ENCODE peak calls at places on chromosomes 16 and 17, in nine cellular contexts. One of them, this sample, is unnamed. For H3K4me1, the result is how much of the 10 kb centered on the place peaks cover.

GRCh38 chr17:10879110-10879509 is 41.2 kb upstream of the PIRT start:
- DNase-seq in A549: peak
- DNase-seq in upper lobe of right lung: no peak
- DNase-seq in lower lobe of right lung: no peak
- DNase-seq in left ventricle myocardium inferior: peak
- DNase-seq in body of pancreas: peak
- DNase-seq in psoas muscle: peak
- DNase-seq in breast epithelium: no peak
- DNase-seq in H1: peak
- DNase-seq in this sample: peak

GRCh38 chr16:49931931-49932330 is 76.0 kb upstream of the ZNF423 start:
- DNase-seq in A549: no peak
- DNase-seq in upper lobe of right lung: peak
- DNase-seq in lower lobe of right lung: no peak
- DNase-seq in left ventricle myocardium inferior: no peak
- DNase-seq in body of pancreas: no peak
- DNase-seq in psoas muscle: no peak
- DNase-seq in breast epithelium: no peak
- DNase-seq in H1: no peak
- DNase-seq in this sample: no peak

GRCh38 chr17:9612016-9612415 is 33.3 kb upstream of the USP43 start:
- DNase-seq in A549: no peak
- DNase-seq in upper lobe of right lung: no peak
- DNase-seq in lower lobe of right lung: no peak
- DNase-seq in left ventricle myocardium inferior: no peak
- DNase-seq in body of pancreas: no peak
- DNase-seq in psoas muscle: no peak
- DNase-seq in breast epithelium: no peak
- DNase-seq in H1: no peak
- DNase-seq in this sample: no peak

GRCh38 chr16:89184685-89185061 is 13.1 kb downstream of the CDH15 start:
- DNase-seq in A549: no peak
- DNase-seq in upper lobe of right lung: no peak
- DNase-seq in lower lobe of right lung: no peak
- DNase-seq in left ventricle myocardium inferior: no peak
- DNase-seq in body of pancreas: no peak
- DNase-seq in psoas muscle: no peak
- DNase-seq in breast epithelium: no peak
- DNase-seq in H1: peak
- DNase-seq in this sample: no peak

GRCh38 chr17:39763046-39763800 is 25.5 kb downstream of the GRB7 start:
- DNase-seq in A549: no peak
- DNase-seq in upper lobe of right lung: no peak
- DNase-seq in lower lobe of right lung: no peak
- DNase-seq in left ventricle myocardium inferior: no peak
- DNase-seq in body of pancreas: no peak
- DNase-seq in psoas muscle: no peak
- DNase-seq in breast epithelium: no peak
- DNase-seq in H1: no peak
- DNase-seq in this sample: no peak

GRCh38 chr16:89261691-89262563 is 44.4 kb downstream of the ZNF778 start:
- DNase-seq in A549: no peak
- DNase-seq in upper lobe of right lung: no peak
- DNase-seq in lower lobe of right lung: no peak
- DNase-seq in left ventricle myocardium inferior: no peak
- DNase-seq in body of pancreas: no peak
- DNase-seq in psoas muscle: no peak
- DNase-seq in breast epithelium: no peak
- DNase-seq in H1: no peak
- DNase-seq in this sample: no peak

GRCh38 chr16:77437859-77438258 is 3.0 kb upstream of the ADAMTS18 start:
- DNase-seq in A549: peak
- DNase-seq in upper lobe of right lung: no peak
- DNase-seq in lower lobe of right lung: no peak
- DNase-seq in left ventricle myocardium inferior: no peak
- DNase-seq in body of pancreas: no peak
- DNase-seq in psoas muscle: no peak
- DNase-seq in breast epithelium: no peak
- DNase-seq in H1: no peak
- DNase-seq in this sample: no peak

GRCh38 chr17:3636154-3636907 is at the start of the genes CTNS and SHPK:
- DNase-seq in A549: peak
- DNase-seq in upper lobe of right lung: peak
- DNase-seq in lower lobe of right lung: peak
- DNase-seq in left ventricle myocardium inferior: peak
- DNase-seq in body of pancreas: peak
- DNase-seq in psoas muscle: peak
- DNase-seq in breast epithelium: peak
- DNase-seq in H1: peak
- DNase-seq in this sample: peak

GRCh38 chr17:50620237-50620636 is 14.4 kb upstream of the ABCC3 start:
- DNase-seq in A549: no peak
- DNase-seq in upper lobe of right lung: no peak
- DNase-seq in lower lobe of right lung: no peak
- DNase-seq in left ventricle myocardium inferior: no peak
- DNase-seq in body of pancreas: no peak
- DNase-seq in psoas muscle: no peak
- DNase-seq in breast epithelium: no peak
- DNase-seq in H1: no peak
- DNase-seq in this sample: no peak

GRCh38 chr16:88454315-88455057 is 1.4 kb downstream of the ZFPM1 start:
- DNase-seq in A549: peak
- DNase-seq in upper lobe of right lung: no peak
- DNase-seq in lower lobe of right lung: no peak
- DNase-seq in left ventricle myocardium inferior: no peak
- DNase-seq in body of pancreas: peak
- DNase-seq in psoas muscle: no peak
- DNase-seq in breast epithelium: no peak
- DNase-seq in H1: peak
- DNase-seq in this sample: peak

GRCh38 chr16:55671206-55671973 is 15.6 kb downstream of the SLC6A2 start:
- DNase-seq in A549: no peak
- DNase-seq in upper lobe of right lung: no peak
- DNase-seq in lower lobe of right lung: no peak
- DNase-seq in left ventricle myocardium inferior: no peak
- DNase-seq in body of pancreas: no peak
- DNase-seq in psoas muscle: no peak
- DNase-seq in breast epithelium: no peak
- DNase-seq in H1: no peak
- DNase-seq in this sample: no peak

GRCh38 chr17:50274945-50275221 is 617 bp downstream of the TMEM92 start:
- DNase-seq in A549: no peak
- DNase-seq in upper lobe of right lung: no peak
- DNase-seq in lower lobe of right lung: peak
- DNase-seq in left ventricle myocardium inferior: no peak
- DNase-seq in body of pancreas: no peak
- DNase-seq in psoas muscle: no peak
- DNase-seq in breast epithelium: no peak
- DNase-seq in H1: no peak
- DNase-seq in this sample: no peak

GRCh38 chr17:27473748-27474609 is 17.7 kb downstream of the KSR1 start:
- DNase-seq in A549: no peak
- DNase-seq in upper lobe of right lung: peak
- DNase-seq in lower lobe of right lung: peak
- DNase-seq in left ventricle myocardium inferior: peak
- DNase-seq in body of pancreas: peak
- DNase-seq in psoas muscle: no peak
- DNase-seq in breast epithelium: no peak
- DNase-seq in H1: no peak
- DNase-seq in this sample: peak

GRCh38 chr17:78082988-78083387 is 45.6 kb downstream of the TMC6 start:
- DNase-seq in A549: no peak
- DNase-seq in upper lobe of right lung: no peak
- DNase-seq in lower lobe of right lung: no peak
- DNase-seq in left ventricle myocardium inferior: no peak
- DNase-seq in body of pancreas: no peak
- DNase-seq in psoas muscle: no peak
- DNase-seq in breast epithelium: no peak
- DNase-seq in H1: no peak
- DNase-seq in this sample: no peak

GRCh38 chr17:57975044-57975443 is 13.0 kb downstream of the VEZF1 start:
- DNase-seq in A549: peak
- DNase-seq in upper lobe of right lung: no peak
- DNase-seq in lower lobe of right lung: no peak
- DNase-seq in left ventricle myocardium inferior: no peak
- DNase-seq in body of pancreas: no peak
- DNase-seq in psoas muscle: no peak
- DNase-seq in breast epithelium: no peak
- DNase-seq in H1: no peak
- DNase-seq in this sample: no peak

GRCh38 chr17:78883090-78883532 is 19.9 kb downstream of the CEP295NL start:
- DNase-seq in A549: peak
- DNase-seq in upper lobe of right lung: peak
- DNase-seq in lower lobe of right lung: peak
- DNase-seq in left ventricle myocardium inferior: peak
- DNase-seq in body of pancreas: peak
- DNase-seq in psoas muscle: peak
- DNase-seq in breast epithelium: peak
- DNase-seq in H1: no peak
- DNase-seq in this sample: no peak

GRCh38 chr16:29876186-29876577 is 13.2 kb upstream of the CDIPT start:
- DNase-seq in A549: no peak
- DNase-seq in upper lobe of right lung: no peak
- DNase-seq in lower lobe of right lung: no peak
- DNase-seq in left ventricle myocardium inferior: no peak
- DNase-seq in body of pancreas: no peak
- DNase-seq in psoas muscle: no peak
- DNase-seq in breast epithelium: no peak
- DNase-seq in H1: no peak
- DNase-seq in this sample: no peak

DNA sequence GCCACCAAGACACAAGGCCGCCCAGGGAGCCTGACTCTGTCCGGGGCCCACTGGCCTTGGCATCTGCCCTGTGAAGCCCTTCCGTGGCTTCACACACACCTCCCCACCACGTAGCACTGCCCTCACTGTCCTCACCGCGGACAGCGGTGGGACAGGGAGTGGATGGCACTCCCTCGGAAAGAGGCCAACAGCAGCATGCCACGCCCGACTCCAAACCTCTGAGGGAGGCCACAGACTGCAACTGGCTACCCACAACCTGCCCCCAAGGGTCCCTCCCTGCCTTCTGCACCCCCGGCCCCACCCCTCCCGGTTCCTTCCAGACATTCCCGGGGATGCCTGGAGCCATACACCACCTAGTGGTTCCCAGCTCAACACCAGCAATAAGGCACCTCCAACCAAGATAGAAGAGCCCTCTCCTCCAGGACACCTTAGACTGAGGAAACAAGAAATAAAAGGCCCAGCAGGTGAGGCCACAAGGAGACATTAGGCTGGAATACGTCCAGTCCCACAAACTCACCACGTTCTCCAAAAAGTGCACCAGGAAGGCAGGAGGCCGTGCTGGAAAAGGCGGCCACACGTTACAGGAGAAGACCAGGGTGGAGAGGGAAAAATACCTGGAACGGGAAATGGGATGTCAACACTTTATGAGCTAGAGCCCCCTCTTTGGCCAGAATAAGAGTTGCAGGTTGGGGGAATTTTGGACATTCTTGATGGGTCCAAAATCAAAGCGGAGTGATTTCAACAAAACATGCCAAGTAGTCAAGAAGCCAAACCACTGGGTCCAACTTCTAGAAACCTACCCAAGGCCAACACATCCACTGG is 310.0 kb downstream of the SOX9 start:
- DNase-seq in A549: no peak
- DNase-seq in upper lobe of right lung: no peak
- DNase-seq in lower lobe of right lung: no peak
- DNase-seq in left ventricle myocardium inferior: no peak
- DNase-seq in body of pancreas: no peak
- DNase-seq in psoas muscle: no peak
- DNase-seq in breast epithelium: no peak
- DNase-seq in H1: peak
- DNase-seq in this sample: no peak
- TF ChIP-seq CTCF in A549: peak
- TF ChIP-seq CTCF in upper lobe of right lung: no peak
- TF ChIP-seq CTCF in lower lobe of right lung: no peak
- TF ChIP-seq CTCF in left ventricle myocardium inferior: no peak
- TF ChIP-seq CTCF in body of pancreas: no peak
- TF ChIP-seq CTCF in psoas muscle: no peak
- TF ChIP-seq CTCF in breast epithelium: no peak
- TF ChIP-seq CTCF in H1: peak
- TF ChIP-seq CTCF in this sample: peak

DNA sequence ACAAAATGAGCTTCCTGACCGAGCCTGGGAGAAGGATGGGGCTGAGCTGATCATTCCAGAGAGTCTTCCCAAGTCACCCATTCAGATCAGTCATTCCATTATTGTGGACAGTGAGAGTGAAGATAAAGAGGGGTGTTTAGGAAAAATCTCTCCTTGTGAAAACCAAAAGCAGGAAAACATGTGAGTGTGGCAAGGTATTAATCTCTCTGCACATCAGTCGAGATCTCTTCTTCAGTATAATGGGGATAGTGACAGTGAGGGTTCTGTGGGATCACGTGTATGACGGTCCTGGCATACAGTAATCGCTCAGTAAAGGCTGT is 35.4 kb downstream of the CHD9 start:
- DNase-seq in A549: no peak
- DNase-seq in upper lobe of right lung: no peak
- DNase-seq in lower lobe of right lung: no peak
- DNase-seq in left ventricle myocardium inferior: no peak
- DNase-seq in body of pancreas: no peak
- DNase-seq in psoas muscle: no peak
- DNase-seq in breast epithelium: no peak
- DNase-seq in H1: no peak
- DNase-seq in this sample: no peak
- H3K4me1 ChIP-seq in A549: half or more
- H3K4me1 ChIP-seq in upper lobe of right lung: half or more
- H3K4me1 ChIP-seq in lower lobe of right lung: half or more
- H3K4me1 ChIP-seq in left ventricle myocardium inferior: half or more
- H3K4me1 ChIP-seq in body of pancreas: under half
- H3K4me1 ChIP-seq in psoas muscle: half or more
- H3K4me1 ChIP-seq in breast epithelium: under half
- H3K4me1 ChIP-seq in H1: under half
- H3K4me1 ChIP-seq in this sample: half or more

DNA sequence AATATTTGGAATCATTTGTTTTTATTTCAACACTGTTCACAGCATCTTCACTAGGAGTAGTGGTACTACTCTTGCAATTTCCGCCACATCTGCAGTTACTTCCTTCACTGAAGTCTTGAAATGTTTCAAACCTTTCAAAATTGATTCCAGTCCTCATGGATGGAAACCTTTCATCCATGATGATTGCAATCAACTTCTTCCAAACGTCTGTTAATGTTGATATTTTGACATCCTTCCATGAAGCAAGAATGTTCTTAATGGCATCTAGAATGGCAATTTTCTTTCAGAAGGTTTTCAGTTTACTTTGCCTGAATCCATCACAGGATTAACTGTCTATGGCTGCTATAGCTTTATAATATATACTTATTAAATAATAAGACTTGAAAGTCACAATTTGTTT is 736.8 kb upstream of the CA10 start:
- DNase-seq in A549: no peak
- DNase-seq in upper lobe of right lung: no peak
- DNase-seq in lower lobe of right lung: no peak
- DNase-seq in left ventricle myocardium inferior: no peak
- DNase-seq in body of pancreas: no peak
- DNase-seq in psoas muscle: no peak
- DNase-seq in breast epithelium: no peak
- DNase-seq in H1: no peak
- DNase-seq in this sample: no peak
- H3K4me3 ChIP-seq in A549: no peak
- H3K4me3 ChIP-seq in upper lobe of right lung: no peak
- H3K4me3 ChIP-seq in lower lobe of right lung: no peak
- H3K4me3 ChIP-seq in left ventricle myocardium inferior: no peak
- H3K4me3 ChIP-seq in body of pancreas: no peak
- H3K4me3 ChIP-seq in psoas muscle: no peak
- H3K4me3 ChIP-seq in breast epithelium: no peak
- H3K4me3 ChIP-seq in H1: no peak
- H3K4me3 ChIP-seq in this sample: no peak

GRCh38 chr17:14061666-14062560 is 7.4 kb upstream of the COX10 start:
- DNase-seq in A549: no peak
- DNase-seq in upper lobe of right lung: no peak
- DNase-seq in lower lobe of right lung: no peak
- DNase-seq in left ventricle myocardium inferior: no peak
- DNase-seq in body of pancreas: no peak
- DNase-seq in psoas muscle: peak
- DNase-seq in breast epithelium: no peak
- DNase-seq in H1: no peak
- DNase-seq in this sample: no peak
- TF ChIP-seq CTCF in A549: no peak
- TF ChIP-seq CTCF in upper lobe of right lung: no peak
- TF ChIP-seq CTCF in lower lobe of right lung: no peak
- TF ChIP-seq CTCF in left ventricle myocardium inferior: peak
- TF ChIP-seq CTCF in body of pancreas: no peak
- TF ChIP-seq CTCF in psoas muscle: peak
- TF ChIP-seq CTCF in breast epithelium: no peak
- TF ChIP-seq CTCF in H1: no peak
- TF ChIP-seq CTCF in this sample: no peak